ENCODE peak calls at places on chromosomes 13 and 19, in five cellular contexts. Q is NB4, W is neural crest cell, N is cardiac fibroblast, V is fibroblast of mammary gland. K is an unnamed sample.

GRCh38 chr19:45908956-45909355 is 5.6 kb downstream of the NANOS2 start:
- DNase-seq in Q (no peak), W (no peak), N (no peak), V (peak), K (no peak)

GRCh38 chr13:32587774-32588165 is 1.5 kb downstream of the PDS5B start:
- DNase-seq in W (no peak), Q (peak), V (peak), N (no peak), K (no peak)

GRCh38 chr19:12872941-12873890 is 8.0 kb downstream of the DNASE2 start:
- DNase-seq in W (no peak), V (peak), N (peak), Q (peak), K (no peak)

GRCh38 chr13:73244486-73244885 is 185.7 kb downstream of the KLF5 start:
- DNase-seq in Q (no peak), V (no peak), W (no peak), N (no peak), K (no peak)

GRCh38 chr19:51366999-51367564 is 894 bp upstream of the ETFB start:
- DNase-seq in Q (peak), V (no peak), N (no peak), W (no peak), K (no peak)

GRCh38 chr13:29858667-29859066 is 8.2 kb upstream of the UBL3 start:
- DNase-seq in N (no peak), Q (peak), W (no peak), V (peak), K (no peak)

GRCh38 chr19:17677002-17677401 is 11.2 kb downstream of the UNC13A start:
- DNase-seq in V (no peak), Q (no peak), N (no peak), W (no peak), K (no peak)

GRCh38 chr13:49610176-49610575 is 18.1 kb upstream of the ARL11 start:
- DNase-seq in V (no peak), W (no peak), N (no peak), Q (no peak), K (no peak)

GRCh38 chr13:100657881-100658315 is 16.7 kb downstream of the TMTC4 start:
- DNase-seq in N (no peak), V (no peak), Q (no peak), W (no peak), K (no peak)

GRCh38 chr13:100363351-100363750 is 225.2 kb downstream of the GGACT start:
- DNase-seq in Q (no peak), V (peak), N (peak), W (no peak), K (peak)

GRCh38 chr19:21256722-21257121 is 72.5 kb downstream of the ZNF708 start:
- DNase-seq in N (peak), Q (peak), W (no peak), V (peak), K (no peak)

GRCh38 chr13:80245162-80245733 is 95.7 kb downstream of the SPRY2 start:
- DNase-seq in W (no peak), Q (no peak), N (no peak), V (no peak), K (no peak)

GRCh38 chr19:47109541-47110375 is 3.8 kb downstream of the ZC3H4 start:
- DNase-seq in V (peak), Q (peak), W (peak), N (peak), K (no peak)

GRCh38 chr19:6740589-6741348 is 1.3 kb downstream of the TRIP10 start:
- DNase-seq in N (peak), V (peak), W (peak), Q (peak), K (no peak)

GRCh38 chr19:8004723-8005513 is 523 bp downstream of the ELAVL1 start:
- DNase-seq in W (peak), V (peak), N (peak), Q (peak), K (no peak)

GRCh38 chr13:40206241-40207109 is 460.0 kb downstream of the FOXO1 start:
- DNase-seq in N (peak), V (peak), W (no peak), Q (peak), K (no peak)

GRCh38 chr13:101624210-101624922 is 171.9 kb downstream of the ITGBL1 start:
- DNase-seq in Q (no peak), N (no peak), V (no peak), W (no peak), K (no peak)

GRCh38 chr19:16232568-16232967 is 34.9 kb downstream of the AP1M1 start:
- DNase-seq in Q (no peak), V (no peak), N (no peak), W (no peak), K (no peak)

GRCh38 chr13:70054572-70054971 is 53.1 kb upstream of the ATXN8OS start:
- DNase-seq in Q (no peak), V (no peak), N (no peak), W (no peak), K (no peak)

GRCh38 chr19:29560313-29561075 is 34.7 kb downstream of the VSTM2B start:
- DNase-seq in N (no peak), V (no peak), Q (no peak), W (no peak), K (no peak)

GRCh38 chr19:3708207-3708931 is at the start of gene TJP3:
- DNase-seq in N (peak), V (no peak), Q (no peak), W (no peak), K (no peak)

GRCh38 chr19:7833225-7834156 is 3.5 kb downstream of the EVI5L start:
- DNase-seq in V (peak), Q (no peak), W (no peak), N (peak), K (no peak)

GRCh38 chr13:73076013-73076412 is 17.2 kb downstream of the KLF5 start:
- DNase-seq in V (no peak), N (no peak), Q (no peak), W (no peak), K (no peak)

GRCh38 chr13:71873418-71874276 is 6.6 kb upstream of the DACH1 start:
- DNase-seq in N (no peak), V (no peak), W (no peak), Q (no peak), K (no peak)

GRCh38 chr19:4278460-4278901 is 585 bp upstream of the SHD start:
- DNase-seq in W (no peak), Q (peak), N (no peak), V (no peak), K (no peak)

GRCh38 chr13:111247552-111247951 is 72.9 kb upstream of the TEX29 start:
- DNase-seq in N (no peak), Q (no peak), W (no peak), V (no peak), K (no peak)

GRCh38 chr13:50225188-50226155 is 210.2 kb downstream of the KCNRG start:
- DNase-seq in Q (no peak), V (peak), N (no peak), W (no peak), K (no peak)

GRCh38 chr13:27374650-27375049 is 49.8 kb upstream of the GTF3A start:
- DNase-seq in Q (peak), V (peak), N (peak), W (peak), K (peak)

GRCh38 chr13:41384749-41385503 is 72.4 kb upstream of the RGCC start:
- DNase-seq in N (peak), W (no peak), Q (peak), V (peak), K (no peak)
- TF ChIP-seq CTCF in N (peak), W (peak), Q (peak), V (peak), K (peak)

GRCh38 chr19:39553082-39553652 is 13.2 kb upstream of the EID2 start:
- DNase-seq in W (no peak), Q (no peak), V (no peak), N (no peak), K (no peak)

GRCh38 chr19:39557791-39558622 is 18.0 kb upstream of the EID2 start:
- DNase-seq in V (no peak), Q (no peak), N (no peak), W (no peak), K (no peak)

GRCh38 chr19:39558623-39559117 is 18.7 kb upstream of the EID2 start:
- DNase-seq in N (no peak), V (no peak), Q (no peak), W (no peak), K (no peak)

GRCh38 chr19:39555883-39556282 is 15.9 kb upstream of the EID2 start:
- DNase-seq in W (no peak), N (no peak), Q (no peak), V (no peak), K (no peak)

DNA sequence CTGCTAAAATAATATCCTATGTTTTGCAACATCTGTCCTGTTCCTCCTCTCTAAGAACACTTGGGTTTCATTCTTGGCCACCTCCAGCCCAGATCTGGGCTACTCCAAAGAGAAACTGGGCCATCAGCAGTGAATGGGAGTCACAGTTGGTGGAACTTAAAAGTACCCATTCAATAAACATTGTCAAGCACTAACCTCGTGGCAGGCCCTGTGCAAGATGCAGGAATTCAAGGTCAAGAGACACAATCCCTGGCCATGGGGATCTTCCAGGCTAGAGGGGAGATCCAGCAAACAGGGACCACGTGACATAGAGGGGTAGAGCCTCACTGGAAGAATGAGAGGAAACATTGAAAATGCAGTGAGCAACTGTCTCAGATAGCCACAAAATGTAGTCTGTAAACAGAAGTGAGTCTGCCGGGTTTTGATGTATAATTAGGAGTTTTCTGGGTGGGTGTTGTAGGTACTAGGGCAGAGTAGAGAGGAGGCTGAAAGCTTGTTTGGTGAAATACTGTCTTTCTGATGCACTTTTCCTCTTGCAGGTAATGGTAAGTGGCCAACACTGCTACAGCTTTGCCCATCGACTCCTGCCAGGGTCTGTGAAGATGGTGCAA is 14.8 kb upstream of the EID2 start:
- DNase-seq in V (no peak), N (no peak), W (no peak), Q (no peak), K (no peak)
- TF ChIP-seq CTCF in V (no peak), N (no peak), W (no peak), Q (no peak), K (no peak)

DNA sequence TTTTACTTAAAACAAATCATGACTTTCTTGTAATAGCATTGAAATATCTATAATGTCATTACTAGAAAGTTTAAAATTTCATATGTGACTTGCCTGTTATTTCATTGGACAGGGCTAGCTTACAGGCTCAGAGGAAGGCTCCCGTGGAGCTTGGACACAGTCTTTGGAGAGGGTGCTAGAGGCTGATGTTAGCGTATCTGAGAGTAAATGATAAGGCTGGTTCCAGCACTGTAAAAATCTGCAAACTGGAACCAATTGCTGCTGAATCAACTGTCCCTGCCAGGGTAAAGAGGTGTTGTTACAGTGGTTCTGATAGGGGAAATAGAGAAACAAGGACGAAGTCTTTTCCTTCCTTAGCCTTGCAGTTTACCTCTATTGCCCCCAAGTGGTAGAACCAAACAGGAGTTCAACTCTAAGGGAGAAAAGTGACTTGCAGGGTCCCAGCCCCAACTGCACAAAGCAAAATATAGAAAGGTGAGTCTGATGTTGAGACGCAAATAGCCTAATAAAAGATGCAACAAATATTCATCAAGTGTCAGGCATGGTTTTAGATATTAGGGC is 901.7 kb downstream of the DIAPH3 start:
- DNase-seq in Q (peak), W (peak), N (peak), V (no peak), K (no peak)
- TF ChIP-seq CTCF in Q (peak), W (peak), N (peak), V (no peak), K (no peak)

GRCh38 chr19:1512671-1513491 is at the start of gene ADAMTSL5:
- DNase-seq in N (peak), V (peak), W (no peak), Q (peak), K (no peak)

GRCh38 chr19:1514295-1514661 is 1.5 kb upstream of the ADAMTSL5 start:
- DNase-seq in V (no peak), N (no peak), W (no peak), Q (no peak), K (no peak)

GRCh38 chr19:1514986-1515721 is 2.3 kb upstream of the ADAMTSL5 start:
- DNase-seq in W (no peak), N (no peak), V (no peak), Q (no peak), K (no peak)

GRCh38 chr19:1511989-1512338 is 855 bp downstream of the ADAMTSL5 start:
- DNase-seq in V (no peak), W (no peak), Q (no peak), N (no peak), K (no peak)

GRCh38 chr19:1513492-1514294 is 874 bp upstream of the ADAMTSL5 start:
- DNase-seq in W (no peak), N (peak), Q (peak), V (peak), K (no peak)
- TF ChIP-seq CTCF in W (peak), N (peak), Q (peak), V (peak), K (peak)

DNA sequence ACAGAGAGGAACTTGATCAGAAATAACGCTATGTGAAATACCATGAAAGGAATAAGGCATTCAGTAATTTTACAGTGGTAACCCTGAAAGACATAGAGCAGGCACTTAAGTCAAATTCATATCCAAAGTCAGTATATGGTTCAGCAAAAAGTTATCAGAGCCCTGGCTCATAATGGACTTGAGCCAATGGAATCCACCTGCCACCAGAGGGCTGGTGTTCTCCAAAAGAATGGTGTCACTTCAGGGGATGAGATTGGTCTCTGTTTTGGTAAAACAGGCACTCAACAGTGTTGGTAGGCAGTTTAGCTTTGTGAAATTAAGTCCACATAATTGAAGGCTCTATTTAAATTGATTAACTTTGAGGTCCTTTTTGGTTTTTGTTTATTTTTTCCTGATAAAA is 93.9 kb downstream of the LIG4 start:
- DNase-seq in N (no peak), Q (no peak), W (no peak), V (no peak), K (no peak)
- TF ChIP-seq CTCF in N (no peak), Q (no peak), W (no peak), V (no peak), K (no peak)

DNA sequence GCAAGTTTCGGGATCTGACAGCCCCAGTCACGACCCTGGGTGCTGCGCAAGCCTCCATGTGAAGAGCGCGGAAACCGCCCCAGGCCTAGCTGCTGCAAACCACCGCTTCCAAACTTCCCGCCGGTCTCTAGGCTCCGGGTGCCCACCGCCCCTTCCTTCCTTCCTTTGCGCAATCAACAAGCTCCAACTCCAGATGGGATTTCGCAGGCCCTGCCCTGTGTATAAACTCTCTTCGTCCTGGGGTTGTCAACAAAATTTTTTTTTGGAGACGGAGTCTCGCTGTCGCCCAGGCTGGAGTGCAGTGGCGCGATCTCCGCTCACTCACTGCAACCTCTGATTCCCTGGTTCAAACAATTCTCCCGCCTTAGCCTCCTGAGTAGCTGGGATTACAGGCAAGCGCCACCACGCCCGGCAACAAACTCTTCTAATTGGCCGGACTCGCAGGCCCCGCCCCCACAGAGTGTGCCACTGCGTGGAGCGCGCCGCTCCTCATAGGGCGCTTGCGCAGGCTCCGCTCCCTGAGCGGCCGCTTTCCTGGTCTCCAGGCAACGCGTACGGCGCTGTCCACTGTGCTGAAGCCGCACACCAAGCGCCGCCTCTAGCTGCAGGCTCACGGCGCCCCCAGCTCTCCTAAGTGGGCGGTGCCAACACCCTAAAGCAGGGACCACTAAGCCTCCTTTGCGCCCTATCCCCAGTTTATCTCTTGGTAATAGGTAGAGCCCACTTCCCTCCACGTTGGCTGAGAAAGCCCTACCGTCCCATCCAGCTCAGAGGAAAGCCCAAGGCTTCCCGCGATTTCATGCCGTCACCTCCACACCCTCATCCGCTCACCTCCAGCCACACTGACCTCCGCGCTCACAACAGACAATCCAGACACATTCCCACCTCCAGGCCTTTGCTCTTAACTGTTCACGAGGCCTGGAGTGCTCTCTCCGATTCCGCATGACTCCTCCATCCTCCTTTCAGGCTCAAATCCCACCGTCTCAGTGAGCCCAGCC is 5.5 kb upstream of the QTRT1 start:
- DNase-seq in V (peak), N (peak), Q (peak), W (peak), K (peak)
- TF ChIP-seq CTCF in V (no peak), N (no peak), Q (no peak), W (no peak), K (no peak)

DNA sequence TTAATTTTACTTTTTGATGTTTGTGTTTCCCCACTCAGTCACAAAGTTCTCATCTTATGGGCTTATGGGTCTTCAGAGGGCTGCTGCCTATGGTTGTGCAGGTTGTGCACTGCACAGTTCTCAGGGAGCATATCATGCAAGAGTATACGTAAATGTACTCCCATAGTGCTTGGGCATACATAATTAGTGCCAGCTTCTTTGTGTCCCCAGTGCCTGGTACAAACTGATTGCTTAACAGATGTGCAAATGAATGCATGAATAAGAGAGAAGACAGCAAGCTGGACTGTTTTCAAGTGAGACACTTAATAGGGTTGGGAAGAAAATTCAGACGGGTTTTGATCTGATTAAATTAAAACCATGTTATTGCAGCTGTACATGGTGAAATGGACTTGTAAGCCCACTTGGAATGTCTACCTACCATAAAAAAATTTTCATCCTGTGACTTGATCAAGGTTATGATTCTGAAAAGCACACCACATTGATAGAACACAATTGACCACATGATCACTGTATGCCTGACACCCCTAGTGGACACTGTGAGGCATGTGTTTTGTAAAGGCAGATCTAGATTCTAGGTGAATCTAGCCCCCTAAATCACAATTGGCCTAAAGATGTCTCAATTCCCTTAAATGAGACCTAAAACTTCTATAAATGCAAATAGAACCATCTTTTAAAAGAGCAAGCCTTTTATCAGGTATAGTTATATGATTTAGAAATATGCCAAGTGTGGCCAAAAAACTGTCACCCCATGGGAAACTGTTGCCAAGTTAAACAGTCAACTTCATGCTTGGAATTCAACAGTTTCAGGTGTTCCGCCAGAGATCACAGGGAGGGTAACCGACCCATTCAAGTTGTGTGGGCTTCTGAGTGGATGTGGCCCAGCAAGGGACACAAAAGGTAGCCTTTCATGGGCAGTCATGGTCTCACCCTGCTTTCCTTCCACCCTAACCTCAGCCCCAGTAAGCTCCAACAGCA is 27.9 kb downstream of the FAM124A start:
- DNase-seq in W (no peak), N (no peak), V (no peak), Q (peak), K (no peak)
- TF ChIP-seq CTCF in W (peak), N (peak), V (peak), Q (peak), K (peak)